ENCODE peak calls at places on chromosomes 12 and 14, in nine cellular contexts. Y is epithelial cell of esophagus; Q is stimulated activated CD8-positive, alpha-beta memory T cell treated with anti-CD3 and anti-CD28 coated beads, Interleukin-15, amount 100 ng/mL, for 24 hours; F is hippocampal formation; N is stimulated activated CD4-positive, alpha-beta T cell treated with anti-CD3 and anti-CD28 coated beads, Interleukin-15, amount 100 ng/mL, for 24 hours; O is NCI-H1105 treated with DMSO at 0.1 percent for 48 hours; G is D341Med; H is NCI-H82; D is left cardiac atrium. I is an unnamed sample.

GRCh38 chr12:33322519-33322918 is 117.1 kb downstream of the SYT10 start:
- DNase-seq in F (no peak), O (no peak), Y (no peak), Q (no peak), D (no peak), N (no peak), G (peak; percentile 20), H (peak; percentile 55), I (no peak)

GRCh38 chr12:64318605-64319004 is 72.0 kb downstream of the C12orf56 start:
- DNase-seq in N (no peak), F (no peak), G (no peak), H (no peak), Y (peak; percentile 36), O (no peak), D (no peak), Q (no peak), I (no peak)

GRCh38 chr12:127393896-127394295 is 873.1 kb upstream of the TMEM132C start:
- DNase-seq in G (no peak), F (no peak), D (no peak), H (no peak), O (no peak), Q (no peak), Y (peak; percentile 62), N (no peak), I (no peak)

GRCh38 chr12:120892265-120892664 is 11.9 kb downstream of the SPPL3 start:
- DNase-seq in G (no peak), H (no peak), Y (no peak), F (no peak), Q (no peak), N (no peak), O (no peak), D (no peak), I (no peak)

GRCh38 chr14:90544566-90544965 is 147.7 kb downstream of the CALM1 start:
- DNase-seq in F (no peak), Y (no peak), N (no peak), D (peak; percentile 3), G (no peak), Q (no peak), H (no peak), O (no peak), I (no peak)

GRCh38 chr12:121227294-121227693 is 17.4 kb downstream of the P2RX4 start:
- DNase-seq in Q (no peak), O (no peak), Y (peak; percentile 75), N (no peak), G (no peak), D (no peak), H (no peak), F (no peak), I (no peak)

GRCh38 chr14:40757376-40757775 is 849.3 kb upstream of the LRFN5 start:
- DNase-seq in G (no peak), F (no peak), N (no peak), D (no peak), O (no peak), Q (no peak), Y (no peak), H (no peak), I (no peak)

GRCh38 chr14:24398943-24399801 is at the start of gene NYNRIN:
- DNase-seq in Y (peak; percentile 27), N (peak; percentile 39), H (peak; percentile 84), F (no peak), G (peak; percentile 62), D (peak; percentile 74), O (peak; percentile 35), Q (no peak), I (peak; percentile 77)

GRCh38 chr12:50482566-50482965 is 22.2 kb upstream of the DIP2B start:
- DNase-seq in O (no peak), D (no peak), Q (no peak), G (no peak), N (no peak), H (no peak), F (no peak), Y (peak; percentile 36), I (no peak)

I was measured in GDM1.